ENCODE peak calls at places on chromosomes 5 and 9, in ten cellular contexts. P is adrenal gland, S is pancreas, L is GM12864, O is astrocyte, B is A549, N is kidney, Y is endothelial cell, J is heart left ventricle, V is cardiac muscle cell. H is an unnamed sample.

GRCh38 chr5:142937265-142937877 is 167.2 kb downstream of the ARHGAP26 start:
- DNase-seq in O (no peak), J (no peak), L (no peak), N (no peak), B (no peak), P (no peak), S (no peak), Y (no peak), V (no peak), H (no peak)

GRCh38 chr5:8845316-8845715 is 700.6 kb downstream of the SEMA5A start:
- DNase-seq in J (no peak), Y (no peak), O (peak; percentile 25), L (no peak), V (no peak), N (no peak), B (no peak), P (no peak), S (no peak), H (no peak)

GRCh38 chr5:111996574-111996973 is 239.6 kb upstream of the NREP start:
- DNase-seq in L (no peak), J (no peak), Y (no peak), P (no peak), S (no peak), O (no peak), V (no peak), N (no peak), B (no peak), H (no peak)

GRCh38 chr9:126791406-126792230 is 13.2 kb upstream of the ZBTB43 start:
- DNase-seq in J (no peak), N (no peak), V (no peak), S (no peak), B (peak; percentile 90), P (no peak), Y (no peak), O (peak; percentile 65), L (no peak), H (peak; percentile 94)

GRCh38 chr5:1079486-1079885 is 32.4 kb downstream of the SLC12A7 start:
- DNase-seq in N (no peak), Y (no peak), S (no peak), O (no peak), P (no peak), V (no peak), B (no peak), L (no peak), J (no peak), H (no peak)

GRCh38 chr9:132268725-132269352 is 85.9 kb downstream of the SETX start:
- DNase-seq in S (peak; percentile 60), Y (peak; percentile 73), P (peak; percentile 91), V (peak; percentile 78), N (no peak), L (no peak), B (peak; percentile 79), J (peak; percentile 55), O (peak; percentile 23), H (peak; percentile 46)

GRCh38 chr5:73204302-73204701 is 31.3 kb downstream of the TMEM174 start:
- DNase-seq in L (no peak), V (no peak), P (no peak), S (no peak), O (peak; percentile 19), Y (no peak), J (no peak), N (no peak), B (no peak), H (no peak)

GRCh38 chr5:93385665-93386064 is 195.4 kb downstream of the NR2F1-AS1 start:
- DNase-seq in O (peak; percentile 70), B (no peak), L (no peak), V (no peak), N (no peak), P (no peak), Y (no peak), S (no peak), J (no peak), H (no peak)

GRCh38 chr9:7135735-7136134 is 378.0 kb downstream of the KDM4C start:
- DNase-seq in Y (no peak), O (no peak), B (no peak), J (no peak), P (no peak), S (no peak), N (no peak), L (no peak), V (no peak), H (no peak)

GRCh38 chr5:138639326-138639725 is 64.1 kb upstream of the HSPA9 start:
- DNase-seq in B (no peak), Y (no peak), N (no peak), P (no peak), O (no peak), V (no peak), J (no peak), S (no peak), L (no peak), H (no peak)

GRCh38 chr5:14742427-14743010 is 78.0 kb downstream of the OTULIN start:
- DNase-seq in V (no peak), P (no peak), Y (no peak), J (no peak), B (no peak), S (no peak), L (no peak), O (no peak), N (no peak), H (no peak)

GRCh38 chr5:154456540-154456939 is 10.7 kb downstream of the SAP30L start:
- DNase-seq in N (no peak), Y (no peak), S (no peak), L (no peak), B (no peak), J (no peak), O (no peak), V (no peak), P (no peak), H (no peak)

GRCh38 chr9:127883959-127884358 is 6.5 kb upstream of the AK1 start:
- DNase-seq in V (no peak), B (no peak), O (no peak), Y (no peak), J (no peak), P (no peak), S (no peak), N (no peak), L (no peak), H (no peak)

DNA sequence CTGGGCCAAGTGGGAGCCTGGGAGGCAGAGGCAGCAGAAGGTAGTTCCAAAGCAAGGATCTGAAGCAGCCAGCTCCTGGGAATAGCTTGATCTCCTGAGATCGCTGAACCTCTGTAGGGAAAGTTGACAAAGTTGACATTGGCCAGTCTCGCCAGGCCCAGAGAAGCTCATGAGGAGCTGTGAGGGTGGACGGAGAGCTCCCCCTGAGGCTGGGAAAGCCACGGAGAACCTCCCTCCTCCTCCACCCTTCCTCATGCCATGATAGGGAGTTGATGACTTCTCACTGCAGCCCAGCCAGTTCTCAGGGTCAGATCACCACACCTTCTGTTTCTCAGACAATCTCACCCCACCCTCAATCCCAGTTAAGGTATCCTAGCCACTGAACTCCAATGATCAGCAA is 30.4 kb upstream of the KCNV2 start:
- DNase-seq in P (no peak), V (no peak), S (no peak), J (no peak), B (no peak), Y (no peak), O (no peak), N (no peak), L (no peak), H (no peak)
- TF ChIP-seq CTCF in P (no peak), V (no peak), S (no peak), J (no peak), B (no peak), Y (no peak), O (no peak), N (no peak), L (no peak), H (no peak)

GRCh38 chr9:120929392-120929791 is 2.8 kb upstream of the TRAF1 start:
- DNase-seq in J (no peak), P (peak; percentile 50), S (no peak), L (no peak), N (no peak), O (no peak), B (no peak), Y (no peak), V (no peak), H (no peak)

GRCh38 chr9:120928015-120928719 is 1.6 kb upstream of the TRAF1 start:
- DNase-seq in B (no peak), O (no peak), P (peak; percentile 84), N (peak; percentile 83), V (no peak), L (no peak), J (peak; percentile 59), Y (peak; percentile 55), S (peak; percentile 52), H (peak; percentile 62)

GRCh38 chr9:120927125-120928014 is 774 bp upstream of the TRAF1 start:
- DNase-seq in Y (no peak), B (no peak), P (no peak), J (no peak), L (no peak), N (no peak), O (no peak), V (no peak), S (no peak), H (no peak)

GRCh38 chr9:120926397-120926928 is at the start of gene TRAF1:
- DNase-seq in V (no peak), O (no peak), J (no peak), Y (no peak), B (peak; percentile 21), L (no peak), P (no peak), N (no peak), S (no peak), H (no peak)

DNA sequence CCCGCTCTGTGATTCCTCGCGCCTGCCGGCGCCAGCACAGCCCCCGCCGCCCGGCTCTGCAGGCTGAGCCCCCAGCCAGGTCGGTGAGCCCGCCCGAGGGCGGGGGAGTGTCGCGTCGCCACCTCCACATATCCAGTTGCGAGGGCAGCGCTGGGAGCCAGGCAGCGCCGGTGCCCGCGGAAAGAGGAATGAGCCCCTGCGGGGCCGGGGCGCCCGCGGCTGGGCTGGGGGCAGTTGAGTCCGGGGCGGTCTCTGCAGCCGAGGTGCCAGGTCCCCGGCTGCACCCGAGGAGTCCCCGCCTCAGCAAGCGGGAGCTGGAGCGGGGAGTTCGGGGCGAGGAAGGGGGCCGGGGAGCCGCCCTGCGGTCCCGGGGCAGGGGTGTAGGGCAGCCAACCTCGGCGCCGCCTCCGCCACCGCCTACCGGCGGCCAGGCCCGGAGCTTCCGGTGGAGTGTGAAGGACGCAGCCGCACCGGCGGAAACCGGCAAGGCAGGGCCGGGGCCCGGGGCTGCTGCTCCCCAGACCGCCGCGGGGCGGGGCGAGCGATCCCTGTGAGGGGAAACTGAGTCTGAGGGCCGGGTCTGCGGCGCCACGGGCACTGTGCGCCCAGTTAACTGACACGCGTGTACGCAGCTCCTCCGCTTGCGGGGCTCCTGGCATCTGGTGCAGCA is 2.3 kb upstream of the TRAF1 start:
- DNase-seq in J (peak; percentile 84), V (peak; percentile 68), B (peak; percentile 57), P (peak; percentile 84), O (no peak), Y (peak; percentile 66), L (no peak), N (peak; percentile 92), S (peak; percentile 83), H (peak; percentile 88)
- TF ChIP-seq CTCF in J (peak; percentile 26), V (peak; percentile 19), B (no peak), P (no peak), O (no peak), Y (no peak), L (peak; percentile 20), N (peak; percentile 3), S (no peak), H (no peak)

GRCh38 chr5:115313052-115313451 is 16.6 kb upstream of the CCDC112 start:
- DNase-seq in S (no peak), J (no peak), O (no peak), B (no peak), P (no peak), N (no peak), Y (no peak), V (no peak), L (no peak), H (no peak)
- TF ChIP-seq CTCF in S (no peak), J (no peak), O (no peak), B (no peak), P (no peak), N (no peak), Y (no peak), V (no peak), L (no peak), H (no peak)

GRCh38 chr9:122005597-122005996 is 87.5 kb downstream of the TTLL11 start:
- DNase-seq in Y (peak; percentile 50), V (peak; percentile 37), O (no peak), N (no peak), P (no peak), J (no peak), L (no peak), S (no peak), B (peak; percentile 48), H (peak; percentile 82)
- TF ChIP-seq CTCF in Y (no peak), V (peak; percentile 54), O (peak; percentile 44), N (no peak), P (peak; percentile 25), J (peak; percentile 27), L (peak; percentile 6), S (peak; percentile 16), B (peak; percentile 57), H (peak; percentile 59)

H was measured in RWPE1.